ENCODE peak calls at places on chromosome 5, in six cellular contexts. C is lung, F is left lung, G is BJ, B is IMR-90, J is uterus. W is an unnamed sample.

GRCh38 chr5:145936401-145937131 is at the start of gene SH3RF2:
- DNase-seq in C (peak), F (peak), G (no peak), B (peak), J (no peak), W (peak)

GRCh38 chr5:179127136-179128040 is 67.2 kb downstream of the ZNF354C start:
- DNase-seq in C (no peak), F (peak), G (no peak), B (no peak), J (no peak), W (no peak)

GRCh38 chr5:73894860-73895259 is 268.9 kb downstream of the ARHGEF28 start:
- DNase-seq in C (no peak), F (no peak), G (no peak), B (no peak), J (no peak), W (no peak)

GRCh38 chr5:174829511-174829864 is 105.1 kb downstream of the MSX2 start:
- DNase-seq in C (no peak), F (no peak), G (no peak), B (no peak), J (no peak), W (no peak)

GRCh38 chr5:127909078-127909477 is 174.5 kb upstream of the SLC12A2 start:
- DNase-seq in C (no peak), F (no peak), G (no peak), B (peak), J (no peak), W (peak)

GRCh38 chr5:132110930-132111329 is 37.3 kb downstream of the CSF2 start:
- DNase-seq in C (no peak), F (no peak), G (no peak), B (peak), J (no peak), W (no peak)

GRCh38 chr5:149320791-149321330 is 24.4 kb upstream of the GRPEL2 start:
- DNase-seq in C (peak), F (peak), G (peak), B (peak), J (peak), W (peak)

GRCh38 chr5:93588586-93589347 is 5.7 kb downstream of the NR2F1 start:
- DNase-seq in C (no peak), F (peak), G (no peak), B (peak), J (no peak), W (no peak)

GRCh38 chr5:89374818-89375521 is 492.0 kb upstream of the MEF2C start:
- DNase-seq in C (no peak), F (no peak), G (no peak), B (no peak), J (no peak), W (peak)

GRCh38 chr5:96235008-96235910 is 197.8 kb downstream of the PCSK1 start:
- DNase-seq in C (no peak), F (no peak), G (peak), B (peak), J (no peak), W (no peak)

GRCh38 chr5:77960863-77961396 is 184.8 kb upstream of the TBCA start:
- DNase-seq in C (no peak), F (no peak), G (no peak), B (no peak), J (no peak), W (no peak)

GRCh38 chr5:107539163-107539445 is 131.6 kb downstream of the EFNA5 start:
- DNase-seq in C (no peak), F (no peak), G (no peak), B (no peak), J (no peak), W (no peak)

GRCh38 chr5:110019780-110020179 is 330.1 kb downstream of the MAN2A1 start:
- DNase-seq in C (no peak), F (no peak), G (no peak), B (no peak), J (no peak), W (no peak)

GRCh38 chr5:125408582-125409069 is 662.2 kb upstream of the ZNF608 start:
- DNase-seq in C (no peak), F (no peak), G (peak), B (peak), J (peak), W (peak)

GRCh38 chr5:151708126-151708525 is 21.4 kb upstream of the SPARC start:
- DNase-seq in C (no peak), F (no peak), G (no peak), B (no peak), J (no peak), W (no peak)

GRCh38 chr5:155651-156410 is 35.5 kb upstream of the LRRC14B start:
- DNase-seq in C (no peak), F (peak), G (no peak), B (no peak), J (no peak), W (no peak)

GRCh38 chr5:180785794-180786221 is 16.8 kb downstream of the MGAT1 start:
- DNase-seq in C (no peak), F (no peak), G (peak), B (peak), J (no peak), W (peak)

DNA sequence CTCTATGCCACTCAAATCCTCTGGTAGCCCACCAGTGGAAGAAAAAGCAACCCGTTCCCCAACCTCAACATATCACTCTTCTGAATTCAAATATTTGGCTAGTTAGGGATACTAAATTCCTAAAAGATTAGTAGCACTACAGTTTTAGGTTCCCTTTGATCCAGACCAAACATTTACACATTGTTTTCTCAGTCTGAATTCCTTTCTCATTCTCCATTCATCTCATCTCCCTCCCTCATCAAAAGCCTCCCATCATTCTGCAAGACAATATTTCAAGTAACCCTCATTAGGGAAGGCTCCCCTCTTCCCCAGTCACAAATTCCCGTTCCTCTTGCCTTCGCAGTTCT is 26.3 kb downstream of the ADAM19 start:
- DNase-seq in C (no peak), F (no peak), G (no peak), B (peak), J (no peak), W (no peak)
- H3K4me3 ChIP-seq in C (no peak), F (no peak), G (no peak), B (no peak), J (no peak), W (no peak)

GRCh38 chr5:117590944-117591343 is 1016.3 kb upstream of the SEMA6A start:
- DNase-seq in C (no peak), F (no peak), G (no peak), B (peak), J (no peak), W (peak)
- TF ChIP-seq CTCF in C (no peak), F (no peak), G (peak), B (peak), J (peak), W (peak)

GRCh38 chr5:40676643-40677333 is 2.9 kb upstream of the PTGER4 start:
- DNase-seq in C (no peak), F (no peak), G (no peak), B (peak), J (peak), W (peak)
- H3K4me3 ChIP-seq in C (no peak), F (no peak), G (no peak), B (no peak), J (no peak), W (no peak)

DNA sequence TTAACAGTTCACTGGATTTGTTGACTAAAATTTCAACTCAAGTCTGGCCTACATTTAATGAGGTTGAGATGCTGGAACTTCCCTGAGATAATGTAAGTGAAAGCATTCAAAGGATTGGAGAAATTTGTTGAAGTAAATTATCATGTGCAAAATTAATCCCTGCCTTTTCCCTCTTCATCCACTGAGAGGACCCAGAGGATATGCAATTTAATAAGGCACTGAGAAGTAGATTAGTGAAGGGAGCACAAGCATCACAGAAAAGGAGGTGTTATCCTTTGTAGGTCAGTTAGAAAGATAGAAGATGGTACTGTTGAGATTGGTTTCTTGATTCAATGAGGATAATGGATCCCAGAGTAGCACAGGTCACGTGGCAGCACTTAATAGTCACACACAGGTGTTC is 42.6 kb upstream of the ANKRD31 start:
- DNase-seq in C (no peak), F (no peak), G (no peak), B (no peak), J (no peak), W (no peak)
- TF ChIP-seq CTCF in C (no peak), F (no peak), G (no peak), B (no peak), J (no peak), W (peak)

GRCh38 chr5:160851481-160851880 is 530 bp downstream of the ATP10B start:
- DNase-seq in C (no peak), F (no peak), G (no peak), B (no peak), J (no peak), W (no peak)
- H3K4me3 ChIP-seq in C (no peak), F (no peak), G (no peak), B (no peak), J (no peak), W (no peak)

W was measured in epithelial cell of esophagus.